ENCODE peak calls at places on chromosome 1, in four cellular contexts. N is K562, Q is HepG2, A is GM12878. G is an unnamed sample.

GRCh38 chr1:96360036-96360795 is 361.4 kb upstream of the PTBP2 start:
- DNase-seq in N (no peak), Q (no peak), A (no peak), G (no peak)

GRCh38 chr1:87899746-87900145 is 571.1 kb downstream of the LMO4 start:
- DNase-seq in N (no peak), Q (no peak), A (no peak), G (no peak)

GRCh38 chr1:231949277-231950122 is 322.9 kb downstream of the DISC1 start:
- DNase-seq in N (no peak), Q (no peak), A (no peak), G (peak; percentile 50)

GRCh38 chr1:6300342-6301141 is 39.6 kb upstream of the GPR153 start:
- DNase-seq in N (no peak), Q (no peak), A (no peak), G (no peak)

GRCh38 chr1:42721926-42722325 is 18.1 kb downstream of the CLDN19 start:
- DNase-seq in N (no peak), Q (no peak), A (no peak), G (no peak)

GRCh38 chr1:110086959-110087358 is 16.5 kb upstream of the ALX3 start:
- DNase-seq in N (no peak), Q (no peak), A (no peak), G (no peak)

GRCh38 chr1:221611930-221612777 is 129.7 kb downstream of the DUSP10 start:
- DNase-seq in N (peak; percentile 61), Q (no peak), A (no peak), G (no peak)

GRCh38 chr1:182111496-182111895 is 50.0 kb upstream of the ZNF648 start:
- DNase-seq in N (no peak), Q (no peak), A (no peak), G (no peak)

GRCh38 chr1:223846668-223847007 is 891 bp upstream of the TP53BP2 start:
- DNase-seq in N (peak; percentile 63), Q (peak; percentile 27), A (no peak), G (no peak)

GRCh38 chr1:225980005-225980404 is 19.1 kb downstream of the SDE2 start:
- DNase-seq in N (no peak), Q (no peak), A (no peak), G (no peak)

GRCh38 chr1:53075206-53075605 is 13.2 kb downstream of the PODN start:
- DNase-seq in N (no peak), Q (no peak), A (no peak), G (peak; percentile 5)

DNA sequence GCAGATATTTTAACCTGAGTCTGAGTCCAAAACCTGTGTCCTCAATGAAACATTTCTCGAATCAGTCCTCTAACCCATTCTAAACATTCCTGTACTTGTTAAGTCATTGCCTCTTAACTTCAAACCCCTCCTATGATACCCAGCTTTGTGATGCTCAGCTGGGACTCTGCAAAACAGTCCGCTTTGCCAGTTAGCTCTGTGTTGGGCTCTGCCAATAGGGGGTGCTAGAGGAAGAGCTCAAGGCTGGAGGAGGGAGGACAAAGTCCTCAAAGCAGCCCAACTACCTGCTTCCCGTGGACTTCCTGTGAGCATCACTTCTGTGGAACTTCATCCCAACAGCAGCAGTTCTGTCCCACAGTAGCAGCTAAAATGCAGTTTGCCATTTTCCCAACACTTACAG is 38.1 kb upstream of the SYT14 start:
- DNase-seq in N (peak; percentile 62), Q (peak; percentile 20), A (no peak), G (peak; percentile 82)
- TF ChIP-seq TCF7 in N (no peak), Q (no peak), A (no peak), G (no peak)

GRCh38 chr1:7771673-7772299 is 690 bp downstream of the VAMP3 start:
- DNase-seq in N (peak; percentile 34), Q (peak; percentile 16), A (no peak), G (no peak)
- TF ChIP-seq USF2 in N (no peak), Q (no peak), A (no peak), G (no peak)

GRCh38 chr1:2073382-2074230 is 23.4 kb downstream of the PRKCZ start:
- DNase-seq in N (peak; percentile 25), Q (no peak), A (no peak), G (no peak)
- TF ChIP-seq TCF7 in N (no peak), Q (no peak), A (no peak), G (no peak)

DNA sequence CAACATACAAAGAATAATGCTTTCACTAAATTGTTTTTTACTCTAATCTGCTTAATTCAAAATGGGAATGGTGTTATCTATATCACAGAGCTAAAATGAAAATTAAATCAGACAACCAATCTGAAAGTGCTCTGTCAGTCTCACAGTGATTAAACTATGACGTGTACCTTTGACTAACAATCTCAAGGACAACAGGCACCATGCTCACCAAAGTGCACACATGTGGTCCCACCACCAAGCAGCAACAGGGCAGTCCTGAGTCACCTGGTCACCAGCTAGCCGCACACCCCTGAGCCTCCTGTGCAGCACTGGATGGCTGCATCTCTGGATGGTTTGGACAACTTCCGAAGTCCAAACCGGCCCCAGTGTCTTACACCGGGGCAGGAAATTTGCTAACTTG is 54.5 kb upstream of the NADK start:
- DNase-seq in N (no peak), Q (peak; percentile 79), A (no peak), G (no peak)
- TF ChIP-seq USF2 in N (no peak), Q (no peak), A (no peak), G (no peak)

GRCh38 chr1:119367332-119368124 is 1.1 kb upstream of the HAO2 start:
- DNase-seq in N (peak; percentile 27), Q (peak; percentile 53), A (no peak), G (no peak)
- TF ChIP-seq TCF7 in N (no peak), Q (no peak), A (no peak), G (no peak)